ENCODE peak calls at places on chromosome X, in ten cellular contexts. S is gastrocnemius medialis; K is glutamatergic neuron; A is AG10803; B is H9; V is foreskin keratinocyte; J is upper lobe of right lung; O is MCF 10A; C is keratinocyte; F is CD4-positive, alpha-beta T cell. G is an unnamed sample.

GRCh38 chrX:121114691-121115090 is 67.3 kb downstream of the GLUD2 start:
- DNase-seq in O (no peak), J (no peak), S (no peak), C (no peak), F (no peak), B (no peak), V (no peak), A (no peak), K (no peak), G (no peak)

GRCh38 chrX:46735625-46736024 is 23.3 kb downstream of the SLC9A7 start:
- DNase-seq in C (no peak), S (no peak), F (no peak), J (no peak), V (no peak), A (no peak), B (no peak), O (no peak), K (no peak), G (no peak)

GRCh38 chrX:145825896-145826295 is 8.3 kb downstream of the SLITRK2 start:
- DNase-seq in O (peak), B (no peak), A (no peak), K (no peak), F (no peak), C (no peak), S (no peak), V (no peak), J (no peak), G (no peak)

GRCh38 chrX:49627030-49627777 is 28.4 kb downstream of the GAGE1 start:
- DNase-seq in A (peak), K (no peak), C (no peak), B (peak), J (no peak), O (no peak), V (no peak), F (peak), S (peak), G (no peak)

GRCh38 chrX:22339459-22339858 is 66.7 kb downstream of the CBLL2 start:
- DNase-seq in V (no peak), B (no peak), K (no peak), S (no peak), J (no peak), A (no peak), F (no peak), C (no peak), O (no peak), G (no peak)

GRCh38 chrX:43559643-43560042 is 96.5 kb upstream of the MAOA start:
- DNase-seq in V (no peak), B (peak), S (peak), K (peak), A (peak), J (no peak), O (peak), C (no peak), F (peak), G (no peak)

GRCh38 chrX:40122487-40122886 is 24.7 kb upstream of the BCOR start:
- DNase-seq in C (no peak), B (no peak), J (no peak), A (no peak), S (no peak), K (no peak), O (no peak), F (no peak), V (no peak), G (no peak)

GRCh38 chrX:40772290-40772689 is 36.9 kb upstream of the MED14 start:
- DNase-seq in V (peak), B (no peak), O (peak), F (no peak), S (no peak), K (no peak), A (peak), C (peak), J (no peak), G (no peak)

GRCh38 chrX:47751670-47752069 is 85.0 kb upstream of the ZNF81 start:
- DNase-seq in V (no peak), K (peak), B (peak), J (peak), A (peak), S (peak), C (no peak), F (no peak), O (peak), G (no peak)

GRCh38 chrX:121307441-121307840 is 260.0 kb downstream of the GLUD2 start:
- DNase-seq in F (no peak), O (peak), V (no peak), C (no peak), J (no peak), A (peak), B (no peak), K (no peak), S (no peak), G (no peak)

GRCh38 chrX:104913348-104913747 is 307.1 kb downstream of the TEX13A start:
- DNase-seq in A (no peak), K (no peak), O (peak), J (no peak), V (no peak), S (no peak), F (no peak), B (no peak), C (no peak), G (no peak)
- TF ChIP-seq CTCF in A (no peak), K (peak), O (peak), J (peak), V (peak), S (no peak), F (peak), B (peak), C (peak), G (no peak)

DNA sequence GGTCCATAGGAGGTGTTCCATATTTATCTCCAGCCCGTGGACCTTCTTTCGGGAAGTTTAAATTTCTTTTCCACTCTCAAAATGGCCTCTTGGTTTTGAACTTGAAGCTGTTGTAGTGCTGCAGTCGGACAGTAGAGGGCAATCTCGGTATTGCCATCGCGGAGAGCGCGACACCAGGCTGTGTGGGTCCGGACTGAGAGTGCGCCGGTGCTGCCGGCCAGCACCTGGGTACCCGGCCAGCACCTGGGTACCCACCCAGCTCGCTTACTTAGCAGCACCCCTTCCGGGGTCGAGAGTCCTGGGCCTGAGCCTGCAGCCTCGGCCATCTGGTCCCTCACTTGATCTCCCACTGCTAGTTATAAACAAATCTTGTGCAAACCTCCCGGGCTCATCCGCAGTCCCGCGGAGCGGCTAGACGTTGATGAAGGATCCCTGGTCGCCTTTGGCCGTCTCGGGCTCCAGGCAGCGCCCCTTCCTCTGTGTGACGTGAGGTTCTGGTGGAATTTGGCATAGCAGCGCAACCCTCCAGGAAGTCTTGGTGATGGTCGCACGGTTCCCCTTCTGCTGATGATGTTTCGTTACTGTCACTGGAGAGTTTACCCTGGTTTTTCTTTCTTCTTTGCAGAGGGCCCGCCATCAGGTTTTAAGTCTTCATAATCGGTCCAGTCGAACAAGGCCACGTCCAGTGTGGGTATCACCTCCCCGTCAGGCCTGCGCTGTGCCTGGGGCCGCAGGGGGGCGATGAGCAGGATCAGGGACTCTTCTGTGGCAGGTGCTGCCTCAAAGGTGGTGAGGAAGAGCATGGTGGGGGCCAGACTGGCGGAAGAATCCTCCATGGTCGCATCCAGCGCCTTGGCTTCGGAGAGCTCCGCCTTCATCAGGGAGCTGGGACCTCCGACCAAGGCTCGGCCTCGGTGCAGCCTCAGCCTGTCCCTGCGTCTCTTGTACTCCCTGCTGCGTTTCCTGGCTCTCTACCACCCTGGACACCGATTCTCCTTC is 17.8 kb downstream of the FAM9A start:
- DNase-seq in V (no peak), O (peak), F (no peak), S (no peak), K (peak), A (peak), B (peak), C (no peak), J (no peak), G (no peak)
- TF ChIP-seq CTCF in V (peak), O (no peak), F (peak), S (no peak), K (no peak), A (peak), B (peak), C (peak), J (peak), G (peak)

GRCh38 chrX:15382809-15383208 is 1.4 kb downstream of the VEGFD start:
- DNase-seq in C (no peak), J (no peak), K (peak), V (no peak), O (no peak), B (no peak), S (no peak), A (no peak), F (no peak), G (no peak)
- TF ChIP-seq CTCF in C (peak), J (no peak), K (no peak), V (peak), O (no peak), B (peak), S (no peak), A (no peak), F (no peak), G (no peak)

GRCh38 chrX:132652871-132653270 is 164.0 kb upstream of the MBNL3 start:
- DNase-seq in S (no peak), V (no peak), J (no peak), O (no peak), F (no peak), B (no peak), K (no peak), C (no peak), A (peak), G (no peak)

GRCh38 chrX:132648870-132649269 is 160.0 kb upstream of the MBNL3 start:
- DNase-seq in A (peak), C (no peak), V (no peak), O (no peak), K (no peak), J (no peak), F (no peak), B (no peak), S (no peak), G (no peak)

GRCh38 chrX:132651411-132652086 is 162.7 kb upstream of the MBNL3 start:
- DNase-seq in O (no peak), J (no peak), B (no peak), F (no peak), V (no peak), A (peak), C (no peak), S (no peak), K (no peak), G (no peak)
- TF ChIP-seq CTCF in O (peak), J (no peak), B (peak), F (no peak), V (peak), A (no peak), C (peak), S (no peak), K (no peak), G (no peak)

DNA sequence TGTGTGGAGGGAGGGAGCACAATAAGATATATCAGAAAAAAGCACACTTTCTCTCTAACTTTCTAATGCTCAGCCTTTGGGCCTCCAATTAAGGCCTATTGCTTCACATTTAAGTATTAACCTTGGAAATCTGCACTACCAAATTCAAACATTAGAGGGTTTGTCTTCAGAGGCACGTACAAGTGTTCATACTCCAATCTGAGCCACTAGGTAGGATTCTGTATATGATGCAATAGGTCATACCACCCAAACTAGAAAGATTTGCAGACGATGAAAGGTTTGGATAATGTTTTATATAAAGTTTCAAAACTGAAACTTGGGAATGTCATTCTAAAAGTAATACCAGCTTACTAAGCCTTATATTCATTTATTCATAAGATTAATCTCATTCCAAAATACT is 106.4 kb downstream of the MID1 start:
- DNase-seq in A (no peak), O (no peak), S (no peak), C (no peak), K (no peak), B (no peak), V (no peak), F (no peak), J (no peak), G (no peak)
- TF ChIP-seq CTCF in A (no peak), O (no peak), S (no peak), C (no peak), K (no peak), B (no peak), V (no peak), F (no peak), J (no peak), G (no peak)

DNA sequence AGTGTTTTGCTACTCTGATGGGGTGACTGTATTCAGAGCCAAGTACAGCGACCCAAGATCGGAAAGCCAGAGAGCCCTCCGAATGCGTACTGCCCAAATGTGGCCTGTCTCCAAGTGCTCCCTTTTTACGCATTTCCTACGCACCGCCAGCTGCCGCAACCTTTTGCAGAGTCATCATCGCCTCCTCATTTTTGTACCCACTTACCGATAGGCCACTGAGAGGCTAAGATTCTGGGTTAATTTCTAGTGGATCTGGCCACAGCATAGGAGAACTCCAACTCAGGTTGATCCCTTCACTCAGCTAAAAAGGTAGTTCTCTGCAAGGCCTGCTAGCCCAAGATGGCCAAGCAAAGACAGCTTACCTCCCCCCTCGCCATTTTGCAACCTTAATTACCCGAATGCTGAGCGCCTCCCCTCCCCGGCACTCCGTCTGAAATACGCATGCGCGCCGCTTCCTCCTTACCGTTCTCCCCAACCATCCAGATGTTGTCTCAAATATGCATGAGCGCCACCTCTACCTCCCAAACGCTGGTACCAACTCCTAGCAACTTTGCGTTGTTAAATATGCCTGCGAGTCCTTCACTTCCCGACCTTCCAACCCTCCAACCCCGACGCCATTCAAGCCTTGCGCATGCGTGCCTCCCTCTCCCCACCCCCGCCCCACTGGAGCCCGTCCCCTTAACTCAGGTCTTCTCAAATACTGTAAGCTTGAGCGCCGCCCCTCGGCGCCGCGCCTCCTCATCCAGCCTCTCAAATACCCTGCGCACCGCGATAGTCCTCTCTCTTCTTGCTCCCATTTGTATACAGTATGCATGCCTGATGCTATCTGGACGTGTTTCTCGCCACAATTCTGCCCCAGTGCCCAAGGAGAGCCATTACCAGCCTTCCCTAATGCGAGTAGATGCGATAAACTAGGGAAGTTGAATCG is 11.8 kb upstream of the ZCCHC13 start:
- DNase-seq in B (peak), V (peak), J (peak), C (peak), F (peak), O (peak), A (peak), S (peak), K (peak), G (peak)
- TF ChIP-seq CTCF in B (peak), V (peak), J (peak), C (peak), F (no peak), O (no peak), A (peak), S (no peak), K (no peak), G (no peak)

GRCh38 chrX:14347523-14347922 is 181.8 kb upstream of the GLRA2 start:
- DNase-seq in S (no peak), K (no peak), V (no peak), J (no peak), O (no peak), F (no peak), C (no peak), B (no peak), A (no peak), G (no peak)

DNA sequence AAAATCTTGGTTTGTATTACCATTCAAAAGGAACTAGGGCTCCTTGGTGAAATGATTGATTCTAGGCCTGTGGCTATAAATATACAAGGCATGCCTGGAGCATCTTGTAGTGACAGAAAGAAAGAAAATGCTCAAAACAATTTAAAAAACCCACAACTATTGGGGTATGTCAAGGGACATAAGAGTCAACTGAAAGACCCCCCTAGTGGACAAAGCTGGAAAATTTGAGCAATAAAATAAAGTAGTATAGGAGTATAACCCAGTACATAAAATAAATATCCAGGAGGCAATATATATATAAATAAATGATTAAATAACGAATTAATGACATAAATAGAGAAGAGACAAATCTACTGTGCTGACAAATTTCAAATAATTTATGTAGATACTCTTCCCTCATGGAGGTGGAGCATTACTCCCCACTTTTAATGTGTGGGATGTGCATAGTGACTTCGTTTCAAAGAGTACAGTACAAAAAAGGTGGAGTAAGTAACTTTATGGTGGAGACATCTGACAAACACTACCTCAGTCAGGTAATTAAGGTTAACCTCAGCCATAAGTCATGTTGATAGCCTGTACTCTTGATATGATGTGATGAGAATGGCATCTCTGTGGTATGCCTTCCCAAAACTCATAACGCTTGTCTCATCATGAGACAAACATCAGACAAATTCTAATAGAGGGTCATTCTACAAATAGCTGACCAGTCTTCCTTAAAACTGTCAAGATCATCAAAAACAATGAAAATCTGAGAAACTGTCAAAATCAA is 185.0 kb upstream of the GLRA2 start:
- DNase-seq in V (peak), S (no peak), F (no peak), J (no peak), O (no peak), A (no peak), C (no peak), K (no peak), B (no peak), G (no peak)
- TF ChIP-seq CTCF in V (no peak), S (no peak), F (no peak), J (no peak), O (no peak), A (peak), C (no peak), K (peak), B (peak), G (no peak)

DNA sequence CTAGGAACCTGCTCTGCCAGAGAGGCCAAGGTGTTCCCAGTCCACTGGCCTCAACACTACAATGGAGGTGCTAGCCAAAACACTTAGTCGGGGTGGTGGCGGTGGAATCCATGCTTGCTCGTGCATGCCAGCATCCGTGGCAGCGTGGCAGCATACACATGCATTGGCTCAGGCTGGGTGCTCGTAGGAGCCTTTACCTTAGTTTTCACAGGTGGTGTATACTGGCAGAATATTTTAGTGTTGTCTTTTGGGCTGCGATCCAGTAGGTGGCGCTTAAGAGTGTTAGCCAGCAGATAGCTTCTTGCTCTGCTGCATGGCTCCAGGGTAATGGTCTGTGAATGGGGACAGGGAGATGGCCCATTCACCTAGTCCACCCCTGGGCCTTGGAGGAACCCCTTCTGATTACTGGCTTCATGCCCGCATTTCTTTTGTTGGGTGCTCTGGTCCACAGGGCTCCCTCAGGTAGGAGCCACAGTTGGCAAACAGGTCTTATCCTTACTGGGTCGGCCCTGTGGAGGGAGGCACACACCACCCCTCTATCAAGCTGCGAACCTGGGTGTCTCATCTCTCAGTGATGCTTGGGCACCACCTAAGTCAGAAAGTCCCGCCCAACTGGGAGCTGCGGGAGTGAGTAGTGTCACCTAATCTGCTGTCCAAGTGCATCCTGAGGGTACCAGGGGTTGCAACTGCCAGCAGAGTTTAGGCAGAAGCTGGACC is 40.0 kb downstream of the RIPPLY1 start:
- DNase-seq in V (peak), S (no peak), K (peak), B (peak), F (no peak), J (no peak), C (no peak), O (peak), A (no peak), G (no peak)
- TF ChIP-seq CTCF in V (peak), S (no peak), K (no peak), B (peak), F (no peak), J (peak), C (peak), O (peak), A (peak), G (no peak)

G was measured in natural killer cell.